ENCODE peak calls at places on chromosomes 2 and 18, in ten cellular contexts. S is hypothalamus; N is bronchial epithelial cell; K is T1000; Y is suprapubic skin; I is stimulated activated CD4-positive, alpha-beta T cell treated with anti-CD3 and anti-CD28 coated beads, Interleukin-12 subunit alpha, Interleukin-12 subunit beta, amount 100 ng/mL, for 24 hours; E is breast epithelium; F is activated T-cell treated with anti-CD3 and anti-CD28 coated beads for 48 hours; R is left cardiac atrium; M is uterus. B is an unnamed sample.
A peak's percentile ranks its signal among the peaks of the same experiment; 100 is the strongest.

GRCh38 chr2:24454258-24454657 is 36.8 kb upstream of the NCOA1 start:
- DNase-seq in S (no peak), Y (no peak), F (no peak), M (no peak), K (no peak), I (no peak), N (no peak), R (no peak), E (no peak), B (no peak)

GRCh38 chr2:96485751-96486643 is 19.2 kb downstream of the NEURL3 start:
- DNase-seq in F (peak; percentile 78), R (peak; percentile 80), S (peak; percentile 25), I (peak; percentile 66), N (peak; percentile 96), M (peak; percentile 75), K (no peak), Y (no peak), E (peak; percentile 71), B (peak; percentile 73)

GRCh38 chr18:68520406-68521075 is 194.4 kb downstream of the TMX3 start:
- DNase-seq in M (no peak), F (no peak), S (no peak), K (no peak), Y (no peak), I (no peak), E (no peak), N (peak; percentile 63), R (no peak), B (no peak)

GRCh38 chr18:67705748-67706147 is 189.2 kb upstream of the DSEL start:
- DNase-seq in K (no peak), N (peak; percentile 33), Y (no peak), M (no peak), R (no peak), S (no peak), I (no peak), F (no peak), E (no peak), B (no peak)

GRCh38 chr2:172783091-172783898 is 47.6 kb downstream of the RAPGEF4 start:
- DNase-seq in N (peak; percentile 50), K (peak; percentile 86), Y (no peak), S (no peak), M (no peak), F (no peak), E (no peak), I (no peak), R (no peak), B (peak; percentile 78)

GRCh38 chr2:197107291-197108269 is 181.1 kb upstream of the PGAP1 start:
- DNase-seq in N (no peak), E (no peak), R (no peak), F (no peak), K (no peak), S (no peak), M (peak; percentile 65), I (no peak), Y (peak; percentile 65), B (peak; percentile 78)

GRCh38 chr18:47817017-47817911 is 113.2 kb downstream of the SMAD2 start:
- DNase-seq in S (no peak), I (no peak), F (no peak), R (no peak), N (no peak), E (no peak), M (no peak), Y (no peak), K (no peak), B (no peak)

GRCh38 chr18:74142251-74142650 is 5.4 kb downstream of the FBXO15 start:
- DNase-seq in R (no peak), N (peak; percentile 55), F (no peak), I (no peak), S (no peak), M (no peak), K (no peak), Y (no peak), E (no peak), B (no peak)

GRCh38 chr2:231133365-231134114 is 8.7 kb upstream of the HTR2B start:
- DNase-seq in R (no peak), Y (no peak), E (no peak), I (no peak), F (no peak), S (no peak), K (no peak), N (peak; percentile 23), M (no peak), B (no peak)

GRCh38 chr2:47724221-47724981 is 58.5 kb upstream of the MSH6 start:
- DNase-seq in F (no peak), K (no peak), E (no peak), S (no peak), Y (no peak), N (peak; percentile 58), M (no peak), R (no peak), I (no peak), B (no peak)

GRCh38 chr2:14134737-14135136 is 497.8 kb upstream of the LRATD1 start:
- DNase-seq in M (no peak), I (no peak), F (no peak), K (no peak), Y (no peak), S (no peak), N (no peak), E (no peak), R (no peak), B (no peak)

GRCh38 chr2:237574467-237574866 is 8.1 kb downstream of the PRLH start:
- DNase-seq in S (no peak), N (no peak), E (no peak), R (no peak), F (no peak), K (no peak), I (no peak), M (no peak), Y (no peak), B (no peak)

GRCh38 chr2:62478093-62478580 is 27.9 kb downstream of the TMEM17 start:
- DNase-seq in N (peak; percentile 78), K (no peak), F (no peak), I (no peak), S (no peak), Y (no peak), R (no peak), M (peak; percentile 47), E (no peak), B (no peak)

GRCh38 chr2:75241696-75242095 is 42.4 kb upstream of the TACR1 start:
- DNase-seq in R (no peak), S (no peak), E (no peak), M (no peak), N (peak; percentile 25), I (no peak), Y (no peak), K (no peak), F (no peak), B (peak; percentile 30)

GRCh38 chr2:10241641-10242430 is 60.9 kb upstream of the HPCAL1 start:
- DNase-seq in E (no peak), S (no peak), I (no peak), M (no peak), R (peak; percentile 10), N (no peak), K (no peak), Y (peak; percentile 36), F (no peak), B (no peak)

GRCh38 chr18:54223568-54224241 is 764 bp downstream of the MBD2 start:
- DNase-seq in F (peak; percentile 27), M (peak; percentile 83), Y (peak; percentile 86), E (peak; percentile 65), I (peak; percentile 42), K (peak; percentile 36), R (peak; percentile 79), S (no peak), N (peak; percentile 96), B (peak; percentile 47)

GRCh38 chr2:71614976-71615768 is 161.8 kb downstream of the DYSF start:
- DNase-seq in F (no peak), I (no peak), M (peak; percentile 51), R (peak; percentile 92), K (no peak), N (no peak), E (peak; percentile 47), S (peak; percentile 69), Y (no peak), B (no peak)

GRCh38 chr2:216109962-216110614 is 940 bp downstream of the XRCC5 start:
- DNase-seq in Y (no peak), R (no peak), M (no peak), E (no peak), I (no peak), K (no peak), S (no peak), N (peak; percentile 44), F (no peak), B (peak; percentile 55)

GRCh38 chr2:238669581-238670340 is 178.1 kb upstream of the TWIST2 start:
- DNase-seq in S (no peak), F (no peak), I (no peak), N (no peak), R (no peak), K (no peak), Y (no peak), M (no peak), E (no peak), B (no peak)

GRCh38 chr18:26545737-26546136 is 2.6 kb downstream of the KCTD1 start:
- DNase-seq in K (no peak), I (no peak), M (no peak), F (no peak), S (no peak), N (peak; percentile 31), R (no peak), Y (no peak), E (no peak), B (no peak)

GRCh38 chr2:102143450-102143985 is 972 bp downstream of the IL1R1 start:
- DNase-seq in F (no peak), I (no peak), K (no peak), S (no peak), R (peak; percentile 69), E (no peak), N (no peak), M (no peak), Y (no peak), B (no peak)

GRCh38 chr18:59911600-59911999 is 11.8 kb downstream of the PMAIP1 start:
- DNase-seq in Y (no peak), M (no peak), E (no peak), F (no peak), N (no peak), S (no peak), K (no peak), I (no peak), R (no peak), B (no peak)

GRCh38 chr18:8730080-8730827 is 24.9 kb downstream of the MTCL1 start:
- DNase-seq in I (no peak), E (no peak), F (no peak), N (peak; percentile 85), S (no peak), R (peak; percentile 85), Y (no peak), K (peak; percentile 38), M (peak; percentile 54), B (peak; percentile 86)

GRCh38 chr2:179556425-179556824 is 291.8 kb upstream of the SESTD1 start:
- DNase-seq in E (no peak), F (no peak), I (no peak), K (no peak), N (no peak), Y (no peak), M (no peak), S (no peak), R (no peak), B (no peak)

GRCh38 chr2:205586626-205587025 is 95.7 kb upstream of the NRP2 start:
- DNase-seq in S (no peak), M (no peak), R (no peak), E (no peak), N (no peak), K (no peak), I (no peak), Y (no peak), F (no peak), B (no peak)

GRCh38 chr2:137123241-137123640 is 357.9 kb downstream of the THSD7B start:
- DNase-seq in K (no peak), E (no peak), S (no peak), M (no peak), F (no peak), I (no peak), N (no peak), R (no peak), Y (no peak), B (peak; percentile 12)

GRCh38 chr2:173983414-173983871 is 18.3 kb upstream of the SP3 start:
- DNase-seq in K (no peak), E (no peak), F (no peak), I (no peak), R (no peak), S (no peak), M (no peak), Y (no peak), N (no peak), B (peak; percentile 8)

GRCh38 chr2:176146645-176147044 is 4.7 kb upstream of the HOXD4 start:
- DNase-seq in Y (no peak), N (no peak), M (no peak), S (no peak), K (no peak), F (no peak), E (no peak), R (no peak), I (no peak), B (no peak)